ENCODE peak calls at places on chromosomes 1 and 21, in nine cellular contexts. V is NCI-H460, A is mucosa of gallbladder, X is GM12865, G is globus pallidus, R is iris pigment epithelial cell, B is dermis blood vessel endothelial cell, O is AG04450, H is hypothalamus. S is an unnamed sample.

GRCh38 chr1:29719253-29719652 is 482.9 kb downstream of the PTPRU start:
- DNase-seq in V (no peak), A (no peak), X (no peak), G (no peak), R (peak), B (no peak), O (no peak), H (no peak), S (no peak)

GRCh38 chr1:159992161-159992560 is 38.1 kb upstream of the SLAMF9 start:
- DNase-seq in V (no peak), A (no peak), X (no peak), G (no peak), R (no peak), B (no peak), O (no peak), H (no peak), S (no peak)

GRCh38 chr1:210711825-210712224 is 383.1 kb downstream of the HHAT start:
- DNase-seq in V (no peak), A (no peak), X (no peak), G (no peak), R (no peak), B (no peak), O (no peak), H (no peak), S (no peak)

GRCh38 chr1:119984771-119985170 is 84.7 kb downstream of the NOTCH2 start:
- DNase-seq in V (no peak), A (no peak), X (no peak), G (no peak), R (peak), B (no peak), O (no peak), H (no peak), S (no peak)

GRCh38 chr1:227390525-227390924 is 72.2 kb upstream of the CDC42BPA start:
- DNase-seq in V (no peak), A (no peak), X (no peak), G (no peak), R (peak), B (no peak), O (no peak), H (no peak), S (no peak)

GRCh38 chr1:228375578-228376261 is 30.9 kb downstream of the TRIM11 start:
- DNase-seq in V (no peak), A (no peak), X (no peak), G (no peak), R (no peak), B (no peak), O (no peak), H (no peak), S (no peak)

GRCh38 chr21:14382486-14382834 is 486 bp downstream of the HSPA13 start:
- DNase-seq in V (peak), A (no peak), X (no peak), G (no peak), R (peak), B (no peak), O (no peak), H (peak), S (peak)

GRCh38 chr1:48019714-48020315 is 22.6 kb upstream of the TRABD2B start:
- DNase-seq in V (no peak), A (peak), X (no peak), G (no peak), R (no peak), B (no peak), O (no peak), H (no peak), S (no peak)

GRCh38 chr21:44299458-44300261 is at the start of gene PFKL:
- DNase-seq in V (peak), A (peak), X (peak), G (peak), R (peak), B (peak), O (no peak), H (peak), S (peak)

GRCh38 chr1:9822897-9823692 is 670 bp downstream of the CLSTN1 start:
- DNase-seq in V (no peak), A (no peak), X (peak), G (no peak), R (no peak), B (peak), O (no peak), H (peak), S (peak)

GRCh38 chr1:42922687-42923366 is 35.8 kb downstream of the SLC2A1 start:
- DNase-seq in V (peak), A (peak), X (peak), G (peak), R (peak), B (peak), O (no peak), H (peak), S (peak)